ENCODE peak calls at places on chromosomes 7 and 10, in seven cellular contexts. One of them, this sample, is unnamed.

GRCh38 chr7:121873795-121874194 is 834 bp downstream of the PTPRZ1 start:
- DNase-seq in activated T-cell treated with anti-CD3 and anti-CD28 coated beads for 1 hour: no peak
- DNase-seq in brain microvascular endothelial cell: no peak
- DNase-seq in NCI-H1417: peak
- DNase-seq in lower lobe of right lung: no peak
- DNase-seq in A549: no peak
- DNase-seq in HT1080: no peak
- DNase-seq in this sample: no peak

GRCh38 chr10:24307173-24307572 is 98.2 kb downstream of the KIAA1217 start:
- DNase-seq in activated T-cell treated with anti-CD3 and anti-CD28 coated beads for 1 hour: no peak
- DNase-seq in brain microvascular endothelial cell: no peak
- DNase-seq in NCI-H1417: no peak
- DNase-seq in lower lobe of right lung: no peak
- DNase-seq in A549: no peak
- DNase-seq in HT1080: no peak
- DNase-seq in this sample: no peak

GRCh38 chr10:546451-546850 is 143.0 kb downstream of the DIP2C start:
- DNase-seq in activated T-cell treated with anti-CD3 and anti-CD28 coated beads for 1 hour: no peak
- DNase-seq in brain microvascular endothelial cell: no peak
- DNase-seq in NCI-H1417: no peak
- DNase-seq in lower lobe of right lung: no peak
- DNase-seq in A549: no peak
- DNase-seq in HT1080: no peak
- DNase-seq in this sample: no peak

GRCh38 chr7:158280467-158281154 is 307.0 kb downstream of the PTPRN2 start:
- DNase-seq in activated T-cell treated with anti-CD3 and anti-CD28 coated beads for 1 hour: no peak
- DNase-seq in brain microvascular endothelial cell: no peak
- DNase-seq in NCI-H1417: no peak
- DNase-seq in lower lobe of right lung: no peak
- DNase-seq in A549: no peak
- DNase-seq in HT1080: no peak
- DNase-seq in this sample: no peak

GRCh38 chr10:124637091-124637700 is 107.0 kb downstream of the FAM53B start:
- DNase-seq in activated T-cell treated with anti-CD3 and anti-CD28 coated beads for 1 hour: no peak
- DNase-seq in brain microvascular endothelial cell: no peak
- DNase-seq in NCI-H1417: no peak
- DNase-seq in lower lobe of right lung: no peak
- DNase-seq in A549: no peak
- DNase-seq in HT1080: no peak
- DNase-seq in this sample: no peak

GRCh38 chr10:22222236-22223190 is 4.7 kb upstream of the EBLN1 start:
- DNase-seq in activated T-cell treated with anti-CD3 and anti-CD28 coated beads for 1 hour: no peak
- DNase-seq in brain microvascular endothelial cell: no peak
- DNase-seq in NCI-H1417: no peak
- DNase-seq in lower lobe of right lung: no peak
- DNase-seq in A549: no peak
- DNase-seq in HT1080: no peak
- DNase-seq in this sample: no peak

GRCh38 chr7:11911900-11912299 is 79.9 kb upstream of the THSD7A start:
- DNase-seq in activated T-cell treated with anti-CD3 and anti-CD28 coated beads for 1 hour: no peak
- DNase-seq in brain microvascular endothelial cell: no peak
- DNase-seq in NCI-H1417: no peak
- DNase-seq in lower lobe of right lung: no peak
- DNase-seq in A549: no peak
- DNase-seq in HT1080: no peak
- DNase-seq in this sample: no peak

GRCh38 chr7:79434098-79434497 is 19.4 kb downstream of the MAGI2 start:
- DNase-seq in activated T-cell treated with anti-CD3 and anti-CD28 coated beads for 1 hour: no peak
- DNase-seq in brain microvascular endothelial cell: peak
- DNase-seq in NCI-H1417: no peak
- DNase-seq in lower lobe of right lung: no peak
- DNase-seq in A549: no peak
- DNase-seq in HT1080: peak
- DNase-seq in this sample: no peak

GRCh38 chr10:44036425-44036824 is 348.5 kb downstream of the CXCL12 start:
- DNase-seq in activated T-cell treated with anti-CD3 and anti-CD28 coated beads for 1 hour: no peak
- DNase-seq in brain microvascular endothelial cell: no peak
- DNase-seq in NCI-H1417: no peak
- DNase-seq in lower lobe of right lung: no peak
- DNase-seq in A549: no peak
- DNase-seq in HT1080: no peak
- DNase-seq in this sample: no peak

GRCh38 chr10:23826399-23826798 is 382.5 kb upstream of the KIAA1217 start:
- DNase-seq in activated T-cell treated with anti-CD3 and anti-CD28 coated beads for 1 hour: no peak
- DNase-seq in brain microvascular endothelial cell: peak
- DNase-seq in NCI-H1417: no peak
- DNase-seq in lower lobe of right lung: no peak
- DNase-seq in A549: peak
- DNase-seq in HT1080: peak
- DNase-seq in this sample: peak

GRCh38 chr7:99371376-99371920 is 3.1 kb upstream of the ARPC1B start:
- DNase-seq in activated T-cell treated with anti-CD3 and anti-CD28 coated beads for 1 hour: no peak
- DNase-seq in brain microvascular endothelial cell: no peak
- DNase-seq in NCI-H1417: no peak
- DNase-seq in lower lobe of right lung: no peak
- DNase-seq in A549: no peak
- DNase-seq in HT1080: no peak
- DNase-seq in this sample: no peak

GRCh38 chr10:92662852-92663251 is 26.9 kb upstream of the HHEX start:
- DNase-seq in activated T-cell treated with anti-CD3 and anti-CD28 coated beads for 1 hour: no peak
- DNase-seq in brain microvascular endothelial cell: no peak
- DNase-seq in NCI-H1417: no peak
- DNase-seq in lower lobe of right lung: no peak
- DNase-seq in A549: peak
- DNase-seq in HT1080: no peak
- DNase-seq in this sample: no peak

GRCh38 chr7:41033526-41033925 is 669.4 kb downstream of the INHBA start:
- DNase-seq in activated T-cell treated with anti-CD3 and anti-CD28 coated beads for 1 hour: no peak
- DNase-seq in brain microvascular endothelial cell: no peak
- DNase-seq in NCI-H1417: no peak
- DNase-seq in lower lobe of right lung: no peak
- DNase-seq in A549: no peak
- DNase-seq in HT1080: no peak
- DNase-seq in this sample: no peak

GRCh38 chr7:64959072-64959747 is 31.6 kb downstream of the ZNF117 start:
- DNase-seq in activated T-cell treated with anti-CD3 and anti-CD28 coated beads for 1 hour: no peak
- DNase-seq in brain microvascular endothelial cell: no peak
- DNase-seq in NCI-H1417: peak
- DNase-seq in lower lobe of right lung: no peak
- DNase-seq in A549: no peak
- DNase-seq in HT1080: no peak
- DNase-seq in this sample: no peak